ENCODE peak calls at places on chromosomes 3 and 15, in ten cellular contexts. M is GM12878; G is heart left ventricle; T is aorta; E is CD8-positive, alpha-beta memory T cell; O is sigmoid colon; J is mammary epithelial cell; H is right lobe of liver; C is ovary; B is Karpas-422. F is an unnamed sample.

GRCh38 chr15:34984884-34985630 is 3.0 kb downstream of the ZNF770 start:
- DNase-seq in G (peak), E (no peak), C (no peak), B (no peak), O (no peak), T (no peak), H (peak), M (no peak), J (no peak), F (no peak)

GRCh38 chr3:187101184-187102072 is 37.9 kb downstream of the RPL39L start:
- DNase-seq in T (peak), E (peak), J (peak), M (no peak), C (peak), O (peak), G (peak), H (peak), B (peak), F (no peak)

GRCh38 chr3:126361211-126361610 is 4.0 kb upstream of the KLF15 start:
- DNase-seq in G (no peak), T (peak), M (no peak), C (peak), O (no peak), E (no peak), B (no peak), J (no peak), H (no peak), F (no peak)

GRCh38 chr15:72889545-72889944 is 106.0 kb upstream of the ADPGK start:
- DNase-seq in B (no peak), J (no peak), E (no peak), T (no peak), C (no peak), O (no peak), G (no peak), M (no peak), H (no peak), F (no peak)

GRCh38 chr3:8768364-8769087 is 887 bp downstream of the OXTR start:
- DNase-seq in C (no peak), O (no peak), T (no peak), M (no peak), J (no peak), G (no peak), B (no peak), H (no peak), E (no peak), F (no peak)

GRCh38 chr3:195766671-195767070 is 45.1 kb downstream of the MUC4 start:
- DNase-seq in G (no peak), M (no peak), T (peak), O (no peak), E (no peak), J (no peak), H (no peak), C (no peak), B (no peak), F (no peak)

GRCh38 chr3:184523825-184524615 is 37.6 kb upstream of the EPHB3 start:
- DNase-seq in C (no peak), H (no peak), B (no peak), O (no peak), J (peak), G (no peak), T (no peak), M (no peak), E (no peak), F (no peak)

GRCh38 chr15:32994810-32995424 is 199.6 kb downstream of the FMN1 start:
- DNase-seq in O (no peak), E (no peak), G (no peak), B (peak), J (no peak), H (no peak), C (no peak), T (no peak), M (no peak), F (no peak)

GRCh38 chr15:95442107-95442719 is 888.3 kb upstream of the NR2F2 start:
- DNase-seq in G (no peak), B (no peak), C (no peak), J (no peak), O (no peak), M (no peak), H (no peak), T (no peak), E (no peak), F (no peak)

GRCh38 chr3:131036200-131036816 is 9.6 kb downstream of the NEK11 start:
- DNase-seq in O (no peak), E (no peak), C (no peak), H (no peak), T (no peak), G (no peak), B (no peak), J (peak), M (no peak), F (no peak)

GRCh38 chr3:116059421-116060096 is 385.7 kb downstream of the LSAMP start:
- DNase-seq in T (no peak), M (no peak), E (no peak), B (no peak), J (peak), C (no peak), O (no peak), H (no peak), G (no peak), F (no peak)

GRCh38 chr3:86991840-86992430 is 986 bp upstream of the VGLL3 start:
- DNase-seq in E (no peak), G (no peak), O (no peak), T (no peak), H (no peak), M (no peak), B (no peak), J (peak), C (no peak), F (peak)

GRCh38 chr3:192570757-192571156 is 156.6 kb downstream of the FGF12 start:
- DNase-seq in T (no peak), O (no peak), B (no peak), C (no peak), J (peak), H (no peak), G (no peak), M (no peak), E (no peak), F (no peak)

GRCh38 chr3:69086133-69086722 is 1.5 kb downstream of the ARL6IP5 start:
- DNase-seq in C (peak), G (peak), M (no peak), J (peak), T (peak), B (peak), O (peak), E (peak), H (peak), F (no peak)

GRCh38 chr3:66816110-66816761 is 181.9 kb upstream of the KBTBD8 start:
- DNase-seq in G (no peak), C (no peak), B (peak), M (no peak), T (no peak), H (no peak), E (peak), O (no peak), J (peak), F (no peak)

GRCh38 chr3:33883538-33884203 is 85.2 kb downstream of the PDCD6IP start:
- DNase-seq in H (no peak), T (no peak), M (no peak), E (peak), O (no peak), C (no peak), G (no peak), J (peak), B (peak), F (no peak)

GRCh38 chr15:94584833-94585244 is 353.5 kb downstream of the MCTP2 start:
- DNase-seq in T (no peak), O (no peak), J (peak), H (peak), M (peak), G (no peak), E (peak), B (peak), C (peak), F (no peak)

GRCh38 chr3:59654120-59654952 is 604.5 kb upstream of the CFAP20DC start:
- DNase-seq in J (peak), O (peak), G (peak), T (no peak), C (no peak), E (no peak), B (no peak), H (no peak), M (no peak), F (no peak)

GRCh38 chr3:119676020-119676419 is 1.2 kb downstream of the COX17 start:
- DNase-seq in G (no peak), J (no peak), O (no peak), B (no peak), H (no peak), C (no peak), E (no peak), M (no peak), T (no peak), F (no peak)

GRCh38 chr3:47413751-47414150 is 32.9 kb downstream of the PTPN23 start:
- DNase-seq in O (no peak), J (no peak), C (no peak), M (no peak), E (no peak), B (no peak), G (no peak), T (no peak), H (no peak), F (peak)

GRCh38 chr3:43650345-43650744 is 28.5 kb upstream of the ANO10 start:
- DNase-seq in B (no peak), H (no peak), E (no peak), T (no peak), M (no peak), J (no peak), C (no peak), G (no peak), O (no peak), F (no peak)

GRCh38 chr3:139202226-139202958 is 141.4 kb upstream of the MRPS22 start:
- DNase-seq in H (peak), O (no peak), G (no peak), J (peak), T (no peak), E (no peak), C (no peak), B (peak), M (no peak), F (no peak)

GRCh38 chr3:42502429-42503250 is at the start of gene VIPR1:
- DNase-seq in J (peak), T (peak), G (peak), E (peak), H (peak), M (no peak), O (peak), C (no peak), B (peak), F (peak)

GRCh38 chr15:45921376-45921775 is 286.5 kb downstream of the SQOR start:
- DNase-seq in M (no peak), C (no peak), E (no peak), G (no peak), H (no peak), B (no peak), O (no peak), J (peak), T (no peak), F (no peak)

GRCh38 chr15:60660290-60661051 is 181.5 kb upstream of the ICE2 start:
- DNase-seq in C (peak), E (no peak), O (no peak), J (peak), B (no peak), H (no peak), G (no peak), T (no peak), M (no peak), F (no peak)

GRCh38 chr15:48265145-48265544 is 59.0 kb downstream of the SLC12A1 start:
- DNase-seq in E (no peak), T (no peak), O (no peak), J (no peak), H (no peak), G (no peak), B (no peak), M (no peak), C (no peak), F (no peak)

GRCh38 chr15:62618432-62618831 is 424.1 kb upstream of the TPM1 start:
- DNase-seq in G (no peak), J (peak), B (no peak), H (no peak), E (no peak), M (no peak), C (no peak), O (no peak), T (no peak), F (no peak)

GRCh38 chr3:59411694-59412093 is 361.9 kb upstream of the CFAP20DC start:
- DNase-seq in J (no peak), E (no peak), O (no peak), T (no peak), B (no peak), M (no peak), G (no peak), C (no peak), H (no peak), F (no peak)

GRCh38 chr15:89898628-89899302 is 5.0 kb upstream of the AP3S2 start:
- DNase-seq in O (no peak), M (no peak), H (peak), E (peak), G (no peak), C (no peak), J (peak), B (peak), T (no peak), F (no peak)

GRCh38 chr3:31341130-31341529 is 191.6 kb upstream of the STT3B start:
- DNase-seq in B (no peak), T (no peak), E (no peak), C (no peak), H (no peak), J (no peak), O (no peak), G (no peak), M (no peak), F (no peak)

GRCh38 chr3:140216249-140216648 is 281.3 kb downstream of the CLSTN2 start:
- DNase-seq in B (peak), M (no peak), E (no peak), C (no peak), G (no peak), T (no peak), J (peak), O (no peak), H (no peak), F (no peak)

GRCh38 chr15:86432861-86433260 is 353.2 kb downstream of the AGBL1 start:
- DNase-seq in M (no peak), J (peak), C (no peak), O (no peak), G (no peak), B (no peak), H (no peak), E (no peak), T (no peak), F (no peak)
- H3K27ac ChIP-seq in M (no peak), J (no peak), C (no peak), O (no peak), G (no peak), B (no peak), H (no peak), E (no peak), T (no peak), F (no peak)

GRCh38 chr3:101193957-101194356 is 126.4 kb downstream of the IMPG2 start:
- DNase-seq in J (peak), G (no peak), M (no peak), T (no peak), O (no peak), B (no peak), E (no peak), C (no peak), H (no peak), F (no peak)
- H3K27ac ChIP-seq in J (no peak), G (no peak), M (no peak), T (no peak), O (no peak), B (no peak), E (no peak), C (no peak), H (no peak), F (no peak)

GRCh38 chr15:67979281-67979680 is 74.8 kb upstream of the PIAS1 start:
- DNase-seq in C (no peak), J (no peak), E (no peak), O (no peak), M (no peak), T (no peak), H (no peak), G (no peak), B (no peak), F (no peak)
- H3K27ac ChIP-seq in C (no peak), J (no peak), E (no peak), O (no peak), M (no peak), T (no peak), H (no peak), G (no peak), B (no peak), F (no peak)

GRCh38 chr3:142026333-142026732 is 123.0 kb downstream of the TFDP2 start:
- DNase-seq in J (no peak), M (no peak), C (no peak), O (no peak), T (no peak), E (no peak), H (no peak), G (no peak), B (no peak), F (no peak)

GRCh38 chr3:142019794-142020320 is 129.5 kb downstream of the TFDP2 start:
- DNase-seq in T (no peak), B (no peak), J (peak), H (no peak), E (no peak), M (peak), G (no peak), O (no peak), C (no peak), F (no peak)

GRCh38 chr3:142027295-142027694 is 122.0 kb downstream of the TFDP2 start:
- DNase-seq in O (no peak), G (no peak), B (no peak), J (no peak), C (no peak), M (no peak), E (no peak), T (no peak), H (no peak), F (no peak)

GRCh38 chr3:142021127-142021526 is 128.2 kb downstream of the TFDP2 start:
- DNase-seq in E (no peak), T (no peak), J (no peak), C (no peak), G (no peak), H (no peak), B (no peak), M (no peak), O (no peak), F (no peak)

DNA sequence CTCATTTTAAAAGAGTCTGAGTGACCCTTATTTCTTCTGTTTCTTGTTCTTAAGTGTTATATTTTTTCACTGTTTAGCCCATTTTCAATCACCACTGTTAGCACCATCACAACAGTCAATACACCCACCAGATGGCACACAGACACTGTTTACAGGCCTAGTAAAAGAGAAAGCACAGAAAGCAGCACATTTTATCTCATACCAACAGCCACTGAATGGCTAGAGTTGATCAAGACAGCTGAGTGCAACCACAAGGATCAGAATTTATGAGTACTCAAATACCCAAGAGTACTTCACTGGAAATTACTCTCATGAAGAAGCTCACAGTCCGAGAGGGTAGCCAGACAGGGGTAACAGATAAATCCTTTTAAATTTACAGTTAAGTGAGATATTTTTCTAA is 127.0 kb downstream of the TFDP2 start:
- DNase-seq in H (no peak), G (no peak), C (no peak), O (no peak), M (peak), J (no peak), B (no peak), E (no peak), T (no peak), F (no peak)
- H3K27ac ChIP-seq in H (no peak), G (peak), C (no peak), O (peak), M (no peak), J (no peak), B (no peak), E (no peak), T (no peak), F (no peak)

DNA sequence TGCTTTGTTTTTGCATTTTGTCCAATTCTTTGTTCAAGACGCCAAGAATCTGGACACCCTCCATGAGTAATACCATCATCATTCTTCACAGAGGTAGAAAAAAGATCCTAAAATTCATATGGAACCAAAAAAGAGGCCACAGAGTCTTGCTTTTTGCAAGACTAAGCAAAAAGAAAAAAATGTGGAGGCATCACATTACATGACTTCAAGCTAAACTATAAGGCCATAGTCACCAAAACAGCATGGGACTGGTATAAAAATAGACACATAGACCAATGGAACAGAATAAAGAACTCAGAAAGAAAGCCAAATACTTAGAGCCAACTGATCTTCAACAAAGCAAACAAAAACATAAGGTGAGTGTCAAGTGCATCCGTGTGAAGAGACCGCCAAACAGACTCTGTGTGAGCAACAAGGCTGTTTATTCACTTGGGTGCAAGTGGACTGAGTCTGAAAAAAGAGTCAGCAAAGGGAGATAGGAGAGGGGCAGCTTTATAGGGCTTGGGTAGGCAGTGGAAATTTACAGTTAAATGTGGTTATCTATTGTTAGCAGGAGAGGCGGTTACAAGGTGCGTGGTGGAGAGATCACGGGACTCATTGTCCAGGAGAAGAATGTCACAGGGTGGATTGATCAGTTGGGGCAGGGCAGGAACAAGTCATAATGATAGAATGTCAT is 10.9 kb downstream of the STRIT1 start:
- DNase-seq in J (no peak), B (no peak), E (no peak), M (no peak), T (no peak), G (no peak), C (no peak), O (no peak), H (no peak), F (no peak)
- H3K27ac ChIP-seq in J (no peak), B (no peak), E (no peak), M (no peak), T (no peak), G (no peak), C (no peak), O (no peak), H (no peak), F (no peak)

GRCh38 chr3:189674249-189674913 is 43.2 kb downstream of the TP63 start:
- DNase-seq in G (no peak), B (no peak), H (no peak), C (no peak), O (no peak), J (no peak), M (no peak), T (no peak), E (no peak), F (no peak)

GRCh38 chr3:189677667-189678066 is 46.5 kb downstream of the TP63 start:
- DNase-seq in J (no peak), T (no peak), H (no peak), E (no peak), O (no peak), G (no peak), B (no peak), C (no peak), M (no peak), F (no peak)

GRCh38 chr3:189673535-189673934 is 42.3 kb downstream of the TP63 start:
- DNase-seq in B (no peak), E (no peak), H (no peak), G (no peak), C (no peak), M (peak), T (no peak), J (no peak), O (no peak), F (no peak)
- H3K27ac ChIP-seq in B (no peak), E (no peak), H (no peak), G (no peak), C (no peak), M (no peak), T (no peak), J (no peak), O (no peak), F (no peak)

F was measured in caudate nucleus.